ENCODE peak calls at places on chromosomes 5 and 9, in seven cellular contexts. One of them, this sample, is unnamed.
A peak's percentile ranks its signal among the peaks of the same experiment; 100 is the strongest.

GRCh38 chr9:36729902-36730301 is 157.2 kb downstream of the MELK start:
- DNase-seq in MV-4-11: no peak
- DNase-seq in HL-60: no peak
- DNase-seq in IMR-90: peak; percentile 40
- DNase-seq in hepatic stellate cell: no peak
- DNase-seq in caudate nucleus: no peak
- DNase-seq in stimulated activated CD8-positive, alpha-beta memory T cell treated with anti-CD3 and anti-CD28 coated beads, Interleukin-7, amount 100 ng/mL, for 1 hour: no peak
- DNase-seq in this sample: no peak

GRCh38 chr5:2023196-2023595 is 140.5 kb upstream of the IRX4 start:
- DNase-seq in HL-60: no peak
- DNase-seq in IMR-90: no peak
- DNase-seq in hepatic stellate cell: no peak
- DNase-seq in stimulated activated CD8-positive, alpha-beta memory T cell treated with anti-CD3 and anti-CD28 coated beads, Interleukin-7, amount 100 ng/mL, for 1 hour: no peak
- DNase-seq in caudate nucleus: no peak
- DNase-seq in MV-4-11: no peak
- DNase-seq in this sample: peak; percentile 1

GRCh38 chr9:131272212-131272611 is 4.1 kb downstream of the FAM78A start:
- DNase-seq in MV-4-11: no peak
- DNase-seq in caudate nucleus: no peak
- DNase-seq in hepatic stellate cell: no peak
- DNase-seq in IMR-90: no peak
- DNase-seq in stimulated activated CD8-positive, alpha-beta memory T cell treated with anti-CD3 and anti-CD28 coated beads, Interleukin-7, amount 100 ng/mL, for 1 hour: no peak
- DNase-seq in HL-60: no peak
- DNase-seq in this sample: no peak

GRCh38 chr9:123999668-124000067 is 11.9 kb upstream of the LHX2 start:
- DNase-seq in IMR-90: no peak
- DNase-seq in caudate nucleus: no peak
- DNase-seq in stimulated activated CD8-positive, alpha-beta memory T cell treated with anti-CD3 and anti-CD28 coated beads, Interleukin-7, amount 100 ng/mL, for 1 hour: no peak
- DNase-seq in HL-60: no peak
- DNase-seq in MV-4-11: no peak
- DNase-seq in hepatic stellate cell: no peak
- DNase-seq in this sample: no peak

GRCh38 chr5:98050583-98050982 is 722.9 kb upstream of the RGMB start:
- DNase-seq in stimulated activated CD8-positive, alpha-beta memory T cell treated with anti-CD3 and anti-CD28 coated beads, Interleukin-7, amount 100 ng/mL, for 1 hour: no peak
- DNase-seq in caudate nucleus: no peak
- DNase-seq in IMR-90: peak; percentile 56
- DNase-seq in hepatic stellate cell: peak; percentile 2
- DNase-seq in HL-60: no peak
- DNase-seq in MV-4-11: no peak
- DNase-seq in this sample: no peak

GRCh38 chr5:136070486-136071285 is 41.9 kb downstream of the TGFBI start:
- DNase-seq in stimulated activated CD8-positive, alpha-beta memory T cell treated with anti-CD3 and anti-CD28 coated beads, Interleukin-7, amount 100 ng/mL, for 1 hour: no peak
- DNase-seq in caudate nucleus: no peak
- DNase-seq in hepatic stellate cell: no peak
- DNase-seq in IMR-90: no peak
- DNase-seq in MV-4-11: no peak
- DNase-seq in HL-60: no peak
- DNase-seq in this sample: peak; percentile 51

GRCh38 chr9:16612627-16613026 is 257.8 kb downstream of the BNC2 start:
- DNase-seq in stimulated activated CD8-positive, alpha-beta memory T cell treated with anti-CD3 and anti-CD28 coated beads, Interleukin-7, amount 100 ng/mL, for 1 hour: no peak
- DNase-seq in HL-60: no peak
- DNase-seq in hepatic stellate cell: no peak
- DNase-seq in IMR-90: peak; percentile 38
- DNase-seq in MV-4-11: no peak
- DNase-seq in caudate nucleus: no peak
- DNase-seq in this sample: no peak

GRCh38 chr9:122277285-122277897 is 12.7 kb downstream of the MRRF start:
- DNase-seq in IMR-90: no peak
- DNase-seq in stimulated activated CD8-positive, alpha-beta memory T cell treated with anti-CD3 and anti-CD28 coated beads, Interleukin-7, amount 100 ng/mL, for 1 hour: no peak
- DNase-seq in hepatic stellate cell: no peak
- DNase-seq in caudate nucleus: no peak
- DNase-seq in HL-60: no peak
- DNase-seq in MV-4-11: no peak
- DNase-seq in this sample: no peak

GRCh38 chr5:136356747-136357469 is 8.4 kb downstream of the TRPC7 start:
- DNase-seq in HL-60: no peak
- DNase-seq in hepatic stellate cell: no peak
- DNase-seq in caudate nucleus: no peak
- DNase-seq in IMR-90: no peak
- DNase-seq in stimulated activated CD8-positive, alpha-beta memory T cell treated with anti-CD3 and anti-CD28 coated beads, Interleukin-7, amount 100 ng/mL, for 1 hour: no peak
- DNase-seq in MV-4-11: no peak
- DNase-seq in this sample: no peak

GRCh38 chr5:558326-558725 is 34.1 kb upstream of the SLC9A3 start:
- DNase-seq in MV-4-11: no peak
- DNase-seq in stimulated activated CD8-positive, alpha-beta memory T cell treated with anti-CD3 and anti-CD28 coated beads, Interleukin-7, amount 100 ng/mL, for 1 hour: no peak
- DNase-seq in hepatic stellate cell: no peak
- DNase-seq in caudate nucleus: no peak
- DNase-seq in IMR-90: no peak
- DNase-seq in HL-60: no peak
- DNase-seq in this sample: peak; percentile 71

GRCh38 chr9:132169672-132170392 is 8.0 kb downstream of the NTNG2 start:
- DNase-seq in HL-60: peak; percentile 64
- DNase-seq in stimulated activated CD8-positive, alpha-beta memory T cell treated with anti-CD3 and anti-CD28 coated beads, Interleukin-7, amount 100 ng/mL, for 1 hour: peak; percentile 26
- DNase-seq in IMR-90: peak; percentile 51
- DNase-seq in hepatic stellate cell: peak; percentile 77
- DNase-seq in caudate nucleus: no peak
- DNase-seq in MV-4-11: peak; percentile 34
- DNase-seq in this sample: peak; percentile 85

This sample was measured in cardiac septum.